ENCODE peak calls at places on chromosome X, in eight cellular contexts. C is left ventricle myocardium inferior; H is SK-N-SH; O is CD8-positive, alpha-beta memory T cell; M is tibial artery; J is transverse colon; F is spleen; Z is aorta. W is an unnamed sample.

GRCh38 chrX:2662586-2662985 is 28.5 kb upstream of the CD99 start:
- DNase-seq in C (no peak), H (no peak), O (no peak), M (no peak), J (no peak), F (no peak), Z (no peak), W (no peak)

GRCh38 chrX:46770817-46771163 is 11.9 kb upstream of the SLC9A7 start:
- DNase-seq in C (no peak), H (no peak), O (no peak), M (no peak), J (no peak), F (no peak), Z (no peak), W (no peak)

GRCh38 chrX:11533211-11533651 is 132.5 kb downstream of the ARHGAP6 start:
- DNase-seq in C (no peak), H (peak; percentile 60), O (no peak), M (no peak), J (no peak), F (no peak), Z (no peak), W (peak; percentile 18)

GRCh38 chrX:1578511-1579173 is 12.8 kb upstream of the AKAP17A start:
- DNase-seq in C (no peak), H (no peak), O (no peak), M (no peak), J (no peak), F (no peak), Z (no peak), W (no peak)

GRCh38 chrX:100368167-100368566 is 41.9 kb downstream of the PCDH19 start:
- DNase-seq in C (no peak), H (peak; percentile 21), O (no peak), M (no peak), J (no peak), F (no peak), Z (no peak), W (no peak)

GRCh38 chrX:140432328-140433025 is 72.4 kb downstream of the SOX3 start:
- DNase-seq in C (peak; percentile 30), H (no peak), O (no peak), M (peak; percentile 76), J (no peak), F (no peak), Z (no peak), W (no peak)

GRCh38 chrX:148530464-148531077 is 30.2 kb downstream of the AFF2 start:
- DNase-seq in C (no peak), H (no peak), O (no peak), M (no peak), J (no peak), F (no peak), Z (no peak), W (no peak)

GRCh38 chrX:97602465-97603258 is 719.0 kb downstream of the RPA4 start:
- DNase-seq in C (no peak), H (no peak), O (no peak), M (no peak), J (no peak), F (no peak), Z (no peak), W (no peak)

GRCh38 chrX:4708970-4709760 is 995.7 kb upstream of the PRKX start:
- DNase-seq in C (no peak), H (no peak), O (no peak), M (no peak), J (no peak), F (no peak), Z (no peak), W (no peak)

GRCh38 chrX:39859991-39860861 is 237.5 kb downstream of the BCOR start:
- DNase-seq in C (no peak), H (peak; percentile 48), O (peak; percentile 89), M (no peak), J (peak; percentile 41), F (no peak), Z (no peak), W (peak; percentile 17)

GRCh38 chrX:101708180-101708579 is 48.5 kb upstream of the ARMCX2 start:
- DNase-seq in C (no peak), H (no peak), O (no peak), M (no peak), J (no peak), F (no peak), Z (no peak), W (no peak)

GRCh38 chrX:42090395-42090794 is 167.0 kb upstream of the CASK start:
- DNase-seq in C (no peak), H (no peak), O (no peak), M (no peak), J (no peak), F (no peak), Z (no peak), W (no peak)

GRCh38 chrX:23332888-23333821 is 1.5 kb upstream of the PTCHD1 start:
- DNase-seq in C (no peak), H (peak; percentile 30), O (no peak), M (no peak), J (peak; percentile 7), F (no peak), Z (no peak), W (no peak)

GRCh38 chrX:141936080-141936479 is 32.4 kb downstream of the MAGEC1 start:
- DNase-seq in C (no peak), H (no peak), O (no peak), M (no peak), J (no peak), F (no peak), Z (no peak), W (no peak)

GRCh38 chrX:29858714-29859113 is 356.6 kb upstream of the MAGEB2 start:
- DNase-seq in C (no peak), H (no peak), O (no peak), M (no peak), J (no peak), F (no peak), Z (no peak), W (no peak)

GRCh38 chrX:1486749-1487361 is 34.1 kb upstream of the ASMTL start:
- DNase-seq in C (peak; percentile 59), H (no peak), O (no peak), M (no peak), J (no peak), F (peak; percentile 81), Z (peak; percentile 76), W (no peak)

GRCh38 chrX:111007238-111007637 is 88.8 kb upstream of the PAK3 start:
- DNase-seq in C (no peak), H (no peak), O (no peak), M (no peak), J (no peak), F (no peak), Z (no peak), W (no peak)

GRCh38 chrX:64377753-64378152 is 17.5 kb downstream of the MTMR8 start:
- DNase-seq in C (no peak), H (no peak), O (no peak), M (no peak), J (no peak), F (no peak), Z (no peak), W (no peak)

GRCh38 chrX:121579016-121579760 is 531.8 kb downstream of the GLUD2 start:
- DNase-seq in C (no peak), H (peak; percentile 3), O (no peak), M (no peak), J (peak; percentile 10), F (no peak), Z (no peak), W (no peak)

GRCh38 chrX:23821847-23822246 is 38.9 kb downstream of the SAT1 start:
- DNase-seq in C (no peak), H (no peak), O (no peak), M (no peak), J (no peak), F (no peak), Z (no peak), W (no peak)

GRCh38 chrX:44908198-44908597 is 35.2 kb downstream of the KDM6A start:
- DNase-seq in C (no peak), H (no peak), O (no peak), M (no peak), J (no peak), F (peak; percentile 30), Z (no peak), W (no peak)
- H3K4me1 ChIP-seq in C (peaks cover 42% of the 10 kb centered on the region), H (peaks cover 8% of the 10 kb centered on the region), O (peaks cover 23% of the 10 kb centered on the region), M (peaks cover 20% of the 10 kb centered on the region), J (peaks cover 10% of the 10 kb centered on the region), F (peaks cover 21% of the 10 kb centered on the region), Z (peaks cover 10% of the 10 kb centered on the region), W (no peaks in the 10 kb centered on the region)

GRCh38 chrX:66015906-66016689 is 23.8 kb downstream of the VSIG4 start:
- DNase-seq in C (no peak), H (no peak), O (no peak), M (no peak), J (no peak), F (no peak), Z (no peak), W (no peak)

GRCh38 chrX:66016905-66017658 is 22.8 kb downstream of the VSIG4 start:
- DNase-seq in C (no peak), H (no peak), O (no peak), M (no peak), J (no peak), F (no peak), Z (no peak), W (no peak)

GRCh38 chrX:66019310-66019652 is 20.6 kb downstream of the VSIG4 start:
- DNase-seq in C (no peak), H (no peak), O (no peak), M (no peak), J (no peak), F (no peak), Z (no peak), W (no peak)

GRCh38 chrX:66018585-66019309 is 21.1 kb downstream of the VSIG4 start:
- DNase-seq in C (no peak), H (no peak), O (no peak), M (no peak), J (no peak), F (no peak), Z (no peak), W (no peak)

DNA sequence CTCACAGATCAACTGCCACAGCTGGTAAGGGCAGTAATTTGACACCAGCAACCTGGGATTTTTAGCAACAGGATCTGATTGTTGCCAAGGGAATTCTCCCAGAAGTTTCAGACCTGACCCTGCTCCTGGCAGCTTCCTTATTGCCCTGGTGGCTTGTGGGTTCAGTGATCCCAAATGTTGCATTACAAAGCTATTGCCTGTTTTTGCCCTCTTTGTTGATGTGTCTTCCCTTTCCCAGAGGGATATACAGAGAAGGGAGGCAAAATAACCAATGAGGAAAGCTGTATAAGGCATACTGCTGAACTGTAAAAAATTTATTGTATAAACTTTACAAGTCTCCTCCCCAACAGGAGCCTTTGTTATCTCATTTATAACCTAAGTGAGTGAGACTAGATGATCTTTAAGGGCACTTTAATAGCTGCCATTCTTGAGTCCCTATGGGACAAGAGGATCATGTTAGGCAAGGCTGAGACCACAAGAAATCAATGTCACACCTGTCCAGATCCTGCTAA is 22.2 kb downstream of the VSIG4 start:
- DNase-seq in C (no peak), H (no peak), O (no peak), M (no peak), J (no peak), F (no peak), Z (no peak), W (no peak)
- H3K4me1 ChIP-seq in C (no peaks in the 10 kb centered on the region), H (no peaks in the 10 kb centered on the region), O (peaks cover 90% of the 10 kb centered on the region), M (no peaks in the 10 kb centered on the region), J (no peaks in the 10 kb centered on the region), F (peaks cover 22% of the 10 kb centered on the region), Z (no peaks in the 10 kb centered on the region), W (no peaks in the 10 kb centered on the region)

GRCh38 chrX:133435544-133436124 is 20.3 kb upstream of the GPC4 start:
- DNase-seq in C (no peak), H (no peak), O (no peak), M (no peak), J (no peak), F (no peak), Z (no peak), W (no peak)
- H3K4me1 ChIP-seq in C (no peaks in the 10 kb centered on the region), H (no peaks in the 10 kb centered on the region), O (no peaks in the 10 kb centered on the region), M (no peaks in the 10 kb centered on the region), J (no peaks in the 10 kb centered on the region), F (no peaks in the 10 kb centered on the region), Z (no peaks in the 10 kb centered on the region), W (peaks cover 7% of the 10 kb centered on the region)

GRCh38 chrX:153638436-153639176 is 8.4 kb upstream of the DUSP9 start:
- DNase-seq in C (no peak), H (peak; percentile 69), O (no peak), M (no peak), J (no peak), F (no peak), Z (no peak), W (no peak)
- H3K4me1 ChIP-seq in C (peaks cover 16% of the 10 kb centered on the region), H (no peaks in the 10 kb centered on the region), O (no peaks in the 10 kb centered on the region), M (peaks cover 22% of the 10 kb centered on the region), J (no peaks in the 10 kb centered on the region), F (peaks cover 23% of the 10 kb centered on the region), Z (no peaks in the 10 kb centered on the region), W (peaks cover 12% of the 10 kb centered on the region)